ENCODE peak calls at places on chromosomes 2 and 18, in six cellular contexts. B is LNCaP clone FGC, X is AG09309, D is ascending aorta, J is esophagus squamous epithelium, T is cardiac fibroblast. S is an unnamed sample.

GRCh38 chr2:28716265-28716865 is 35.3 kb upstream of the PPP1CB start:
- DNase-seq in J (no peak), B (peak), X (peak), T (peak), D (peak), S (peak)

GRCh38 chr2:239871481-239872435 is 153.4 kb downstream of the NDUFA10 start:
- DNase-seq in X (no peak), T (no peak), D (no peak), J (no peak), B (no peak), S (no peak)

GRCh38 chr2:8491296-8492048 is 190.4 kb upstream of the ID2 start:
- DNase-seq in T (no peak), B (no peak), X (no peak), D (no peak), J (no peak), S (no peak)

GRCh38 chr2:29015701-29016470 is 34.8 kb downstream of the TOGARAM2 start:
- DNase-seq in T (no peak), J (no peak), D (no peak), X (no peak), B (no peak), S (no peak)

GRCh38 chr2:42054657-42055430 is 7.0 kb downstream of the PKDCC start:
- DNase-seq in T (no peak), X (no peak), J (no peak), D (no peak), B (no peak), S (no peak)

GRCh38 chr18:23459530-23459921 is 6.4 kb downstream of the RIOK3 start:
- DNase-seq in X (no peak), B (no peak), D (no peak), J (no peak), T (no peak), S (no peak)

GRCh38 chr2:27663160-27663462 is 303 bp downstream of the SUPT7L start:
- DNase-seq in X (no peak), T (no peak), J (no peak), B (no peak), D (no peak), S (no peak)

GRCh38 chr2:224563537-224563936 is 21.6 kb downstream of the CUL3 start:
- DNase-seq in B (no peak), T (no peak), J (no peak), D (no peak), X (no peak), S (no peak)

GRCh38 chr2:8413589-8414135 is 268.2 kb upstream of the ID2 start:
- DNase-seq in B (peak), D (no peak), J (no peak), X (peak), T (no peak), S (no peak)

GRCh38 chr2:2333076-2333475 is 2.0 kb upstream of the MYT1L start:
- DNase-seq in J (no peak), B (peak), X (no peak), D (no peak), T (no peak), S (no peak)

GRCh38 chr2:9573840-9574239 is 18.2 kb upstream of the ADAM17 start:
- DNase-seq in T (no peak), J (no peak), X (no peak), B (no peak), D (no peak), S (no peak)

GRCh38 chr2:126907671-126908070 is 9.0 kb downstream of the TEX51 start:
- DNase-seq in B (no peak), X (no peak), J (no peak), D (no peak), T (no peak), S (no peak)

GRCh38 chr2:102143450-102143985 is 972 bp downstream of the IL1R1 start:
- DNase-seq in T (peak), B (no peak), D (no peak), J (no peak), X (no peak), S (no peak)

GRCh38 chr2:20579866-20580265 is 71.0 kb downstream of the HS1BP3 start:
- DNase-seq in X (no peak), B (no peak), T (no peak), J (no peak), D (no peak), S (no peak)

GRCh38 chr2:109322111-109322510 is 193.1 kb downstream of the SH3RF3 start:
- DNase-seq in T (peak), J (peak), B (peak), X (peak), D (peak), S (no peak)
- H3K4me3 ChIP-seq in T (no peak), J (peak), B (no peak), X (no peak), D (peak), S (no peak)

GRCh38 chr2:115763601-115764000 is 1321.2 kb downstream of the DPP10 start:
- DNase-seq in T (no peak), D (no peak), X (no peak), J (no peak), B (no peak), S (peak)
- H3K4me3 ChIP-seq in T (no peak), D (no peak), X (no peak), J (no peak), B (no peak), S (no peak)

GRCh38 chr2:30234180-30234971 is 3.0 kb downstream of the LBH start:
- DNase-seq in J (no peak), X (peak), D (no peak), T (peak), B (no peak), S (peak)

GRCh38 chr2:30235008-30235655 is 3.8 kb downstream of the LBH start:
- DNase-seq in D (no peak), J (no peak), T (peak), B (no peak), X (no peak), S (no peak)

GRCh38 chr2:30237346-30238142 is 6.2 kb downstream of the LBH start:
- DNase-seq in D (no peak), T (peak), J (no peak), X (no peak), B (no peak), S (no peak)

GRCh38 chr2:30236591-30237245 is 5.4 kb downstream of the LBH start:
- DNase-seq in D (no peak), X (no peak), B (no peak), T (no peak), J (no peak), S (no peak)

DNA sequence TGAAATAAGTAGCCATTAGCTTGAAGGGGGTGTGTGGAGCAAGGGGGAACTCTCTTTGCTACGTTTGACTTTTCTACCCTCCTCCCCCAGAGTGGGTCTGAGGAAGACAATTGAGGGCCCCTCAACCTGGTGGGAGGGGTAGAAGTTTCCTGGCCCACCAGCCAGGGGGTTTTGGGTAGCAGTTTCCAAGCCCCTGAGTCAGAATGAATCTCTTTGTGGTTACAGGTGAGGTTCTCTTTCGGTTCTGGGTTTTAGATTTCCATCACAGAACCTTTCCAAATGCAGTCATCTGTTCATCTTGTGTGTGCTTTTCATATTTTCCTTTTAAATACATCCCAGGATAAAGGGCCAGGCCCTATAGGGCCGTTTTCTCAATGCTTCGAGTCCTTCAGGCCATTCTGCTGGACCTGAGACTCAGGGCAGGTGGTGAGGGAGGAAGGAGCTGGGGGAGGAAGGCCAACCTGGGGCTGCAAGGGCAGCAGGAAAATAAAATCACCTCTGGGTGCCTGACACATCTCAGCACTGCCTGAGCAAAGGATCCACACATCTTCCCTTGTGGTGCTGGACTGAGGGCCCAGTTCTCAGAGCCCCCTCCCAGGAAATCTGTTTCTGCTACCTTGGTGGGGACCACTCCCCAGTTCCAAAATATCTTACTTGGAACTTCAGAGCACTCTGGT is 4.7 kb downstream of the LBH start:
- DNase-seq in D (no peak), J (no peak), B (no peak), T (no peak), X (no peak), S (no peak)
- H3K4me3 ChIP-seq in D (peak), J (no peak), B (no peak), T (no peak), X (no peak), S (no peak)

GRCh38 chr18:36485772-36486171 is 188.3 kb downstream of the FHOD3 start:
- DNase-seq in D (no peak), J (no peak), T (no peak), B (no peak), X (no peak), S (no peak)

GRCh38 chr18:36477776-36478175 is 180.3 kb downstream of the FHOD3 start:
- DNase-seq in T (no peak), D (no peak), B (no peak), X (no peak), J (no peak), S (no peak)

GRCh38 chr18:36476433-36476832 is 178.9 kb downstream of the FHOD3 start:
- DNase-seq in T (no peak), D (no peak), X (no peak), B (no peak), J (no peak), S (no peak)

GRCh38 chr18:36481935-36482334 is 184.4 kb downstream of the FHOD3 start:
- DNase-seq in T (no peak), B (no peak), X (no peak), J (no peak), D (no peak), S (no peak)

DNA sequence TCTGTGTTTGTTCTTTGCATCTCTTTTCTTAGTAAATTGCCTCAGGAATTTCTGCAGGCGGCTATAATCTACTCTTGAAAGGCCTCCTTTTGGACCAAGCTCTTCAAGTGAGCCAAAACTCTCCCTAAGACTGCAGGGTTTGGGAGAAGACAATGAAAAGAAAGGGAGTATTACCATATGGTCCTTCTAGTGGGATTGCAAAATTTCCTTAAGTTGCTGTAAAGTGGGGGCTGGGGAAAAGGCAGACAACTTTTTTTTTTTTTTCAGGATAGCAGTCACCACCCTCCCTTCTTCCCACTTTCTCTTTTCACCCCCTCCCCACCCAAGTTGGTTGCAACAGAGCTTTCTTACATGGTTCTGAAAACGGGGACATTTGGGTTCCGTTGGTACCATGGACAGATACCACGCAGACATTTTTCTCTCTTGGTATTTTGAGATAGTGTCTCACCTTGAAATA is 183.7 kb downstream of the FHOD3 start:
- DNase-seq in X (no peak), D (no peak), T (peak), B (no peak), J (no peak), S (no peak)
- H3K4me3 ChIP-seq in X (no peak), D (no peak), T (no peak), B (no peak), J (no peak), S (no peak)